ENCODE peak calls at places on chromosomes 1 and 21, in ten cellular contexts. O is IMR-90, B is astrocyte, J is neuronal stem cell, V is Karpas-422, L is neural progenitor cell, I is mesenchymal stem cell, K is H9, A is H1, E is mesendoderm. F is an unnamed sample.

GRCh38 chr1:1540015-1540816 is at the start of gene TMEM240:
- DNase-seq in O (peak; percentile 69), B (peak; percentile 55), J (peak; percentile 71), V (no peak), L (peak; percentile 92), I (peak; percentile 81), K (peak; percentile 86), A (peak; percentile 39), E (peak; percentile 84), F (no peak)

GRCh38 chr1:10701145-10701544 is 95.3 kb downstream of the CASZ1 start:
- DNase-seq in O (no peak), B (no peak), J (no peak), V (no peak), L (no peak), I (no peak), K (no peak), A (no peak), E (no peak), F (no peak)

GRCh38 chr1:233971753-233972152 is 67.3 kb downstream of the SLC35F3 start:
- DNase-seq in O (no peak), B (no peak), J (no peak), V (no peak), L (no peak), I (no peak), K (no peak), A (no peak), E (no peak), F (no peak)

GRCh38 chr1:235213752-235214151 is 52.7 kb upstream of the RBM34 start:
- DNase-seq in O (no peak), B (no peak), J (no peak), V (no peak), L (no peak), I (no peak), K (no peak), A (no peak), E (no peak), F (no peak)

GRCh38 chr1:206933333-206933945 is 11.7 kb upstream of the FCMR start:
- DNase-seq in O (no peak), B (no peak), J (no peak), V (peak; percentile 67), L (peak; percentile 57), I (no peak), K (peak; percentile 81), A (no peak), E (peak; percentile 63), F (no peak)

GRCh38 chr1:41496080-41497055 is 11.9 kb upstream of the EDN2 start:
- DNase-seq in O (peak; percentile 83), B (peak; percentile 72), J (peak; percentile 89), V (no peak), L (peak; percentile 96), I (peak; percentile 68), K (peak; percentile 91), A (peak; percentile 69), E (peak; percentile 96), F (no peak)

GRCh38 chr1:92478393-92478792 is 8.3 kb downstream of the GFI1 start:
- DNase-seq in O (peak; percentile 25), B (no peak), J (no peak), V (no peak), L (no peak), I (no peak), K (no peak), A (no peak), E (no peak), F (no peak)

GRCh38 chr1:194014004-194014403 is 827.6 kb upstream of the B3GALT2 start:
- DNase-seq in O (peak; percentile 8), B (peak; percentile 47), J (no peak), V (no peak), L (no peak), I (no peak), K (no peak), A (no peak), E (no peak), F (peak; percentile 52)

GRCh38 chr1:41773144-41773571 is 145.6 kb downstream of the HIVEP3 start:
- DNase-seq in O (peak; percentile 80), B (peak; percentile 65), J (no peak), V (no peak), L (no peak), I (no peak), K (no peak), A (no peak), E (no peak), F (no peak)

GRCh38 chr1:71026093-71026492 is 21.5 kb downstream of the PTGER3 start:
- DNase-seq in O (no peak), B (no peak), J (no peak), V (no peak), L (no peak), I (no peak), K (no peak), A (no peak), E (no peak), F (no peak)

GRCh38 chr21:33302796-33303195 is 22.0 kb upstream of the IFNAR1 start:
- DNase-seq in O (no peak), B (no peak), J (no peak), V (no peak), L (no peak), I (no peak), K (peak; percentile 66), A (no peak), E (peak; percentile 57), F (no peak)

GRCh38 chr1:117561551-117561950 is 44.3 kb upstream of the TENT5C start:
- DNase-seq in O (no peak), B (no peak), J (no peak), V (no peak), L (no peak), I (no peak), K (no peak), A (no peak), E (no peak), F (no peak)
- H3K9ac ChIP-seq in O (no peak overlapping the region), B (no peak overlapping the region), J (no peak overlapping the region), V (no peak overlapping the region), L (no peak overlapping the region), I (no peak overlapping the region), K (no peak overlapping the region), A (no peak overlapping the region), E (no peak overlapping the region), F (no peak overlapping the region)

GRCh38 chr1:228487336-228488106 is at the start of gene RNF187:
- DNase-seq in O (peak; percentile 18), B (no peak), J (no peak), V (peak; percentile 81), L (peak; percentile 67), I (no peak), K (no peak), A (no peak), E (no peak), F (no peak)

GRCh38 chr1:228488818-228489674 is 1.9 kb downstream of the RNF187 start:
- DNase-seq in O (no peak), B (no peak), J (no peak), V (peak; percentile 78), L (no peak), I (no peak), K (no peak), A (no peak), E (no peak), F (no peak)

GRCh38 chr1:228488107-228488817 is 1.1 kb downstream of the RNF187 start:
- DNase-seq in O (no peak), B (no peak), J (no peak), V (no peak), L (no peak), I (no peak), K (no peak), A (no peak), E (no peak), F (no peak)

GRCh38 chr1:228483789-228484188 is 3.4 kb upstream of the RNF187 start:
- DNase-seq in O (no peak), B (no peak), J (no peak), V (no peak), L (no peak), I (no peak), K (no peak), A (no peak), E (no peak), F (no peak)

GRCh38 chr1:228486596-228487335 is 416 bp upstream of the RNF187 start:
- DNase-seq in O (peak; percentile 86), B (peak; percentile 92), J (peak; percentile 78), V (peak; percentile 96), L (peak; percentile 95), I (peak; percentile 92), K (peak; percentile 96), A (peak; percentile 90), E (peak; percentile 99), F (peak; percentile 57)
- H3K4me2 ChIP-seq in O (peak overlapping the region; percentile 91), B (peak overlapping the region; percentile 95), J (peak overlapping the region; percentile 91), V (peak overlapping the region; percentile 99), L (peak overlapping the region; percentile 77), I (peak overlapping the region; percentile 82), K (peak overlapping the region; percentile 60), A (peak overlapping the region; percentile 71), E (peak overlapping the region; percentile 96), F (peak overlapping the region; percentile 85)

GRCh38 chr1:81702079-81702715 is 98.5 kb upstream of the ADGRL2 start:
- DNase-seq in O (no peak), B (no peak), J (no peak), V (no peak), L (no peak), I (peak; percentile 41), K (no peak), A (no peak), E (no peak), F (no peak)

GRCh38 chr1:81702903-81703302 is 97.8 kb upstream of the ADGRL2 start:
- DNase-seq in O (peak; percentile 95), B (peak; percentile 94), J (no peak), V (no peak), L (no peak), I (peak; percentile 93), K (no peak), A (no peak), E (no peak), F (no peak)

GRCh38 chr1:81701071-81701470 is 99.7 kb upstream of the ADGRL2 start:
- DNase-seq in O (no peak), B (no peak), J (no peak), V (no peak), L (no peak), I (no peak), K (no peak), A (no peak), E (no peak), F (no peak)

GRCh38 chr1:81695741-81696140 is 105.0 kb upstream of the ADGRL2 start:
- DNase-seq in O (peak; percentile 81), B (peak; percentile 92), J (no peak), V (no peak), L (no peak), I (peak; percentile 82), K (no peak), A (no peak), E (no peak), F (no peak)

GRCh38 chr1:81699234-81699633 is 101.5 kb upstream of the ADGRL2 start:
- DNase-seq in O (peak; percentile 80), B (peak; percentile 94), J (no peak), V (no peak), L (peak; percentile 22), I (peak; percentile 65), K (no peak), A (no peak), E (peak; percentile 77), F (no peak)
- H3K27ac ChIP-seq in O (no peak overlapping the region), B (peak overlapping the region; percentile 54), J (no peak overlapping the region), V (no peak overlapping the region), L (no peak overlapping the region), I (no peak overlapping the region), K (peak overlapping the region; percentile 27), A (no peak overlapping the region), E (no peak overlapping the region), F (peak overlapping the region; percentile 46)

GRCh38 chr1:34808051-34808810 is 15.4 kb downstream of the GJA4 start:
- DNase-seq in O (no peak), B (peak; percentile 29), J (no peak), V (no peak), L (peak; percentile 34), I (no peak), K (no peak), A (no peak), E (no peak), F (no peak)

GRCh38 chr1:34803770-34804169 is 11.0 kb downstream of the GJA4 start:
- DNase-seq in O (no peak), B (no peak), J (no peak), V (no peak), L (no peak), I (no peak), K (no peak), A (no peak), E (no peak), F (no peak)

GRCh38 chr1:34806396-34806795 is 13.6 kb downstream of the GJA4 start:
- DNase-seq in O (peak; percentile 50), B (peak; percentile 55), J (no peak), V (no peak), L (no peak), I (no peak), K (no peak), A (no peak), E (no peak), F (no peak)
- H3K9ac ChIP-seq in O (no peak overlapping the region), B (no peak overlapping the region), J (no peak overlapping the region), V (no peak overlapping the region), L (no peak overlapping the region), I (no peak overlapping the region), K (no peak overlapping the region), A (no peak overlapping the region), E (no peak overlapping the region), F (no peak overlapping the region)